ENCODE peak calls at places on chromosomes 16 and 17, in four cellular contexts. O, T, S and V are unnamed samples.

GRCh38 chr17:71679832-71680231 is 441.0 kb upstream of the SOX9 start:
- DNase-seq in O (no peak), T (no peak), S (no peak), V (no peak)

GRCh38 chr16:5032748-5033167 is 977 bp downstream of the NAGPA start:
- DNase-seq in O (no peak), T (peak; percentile 64), S (no peak), V (no peak)

GRCh38 chr16:19393226-19394074 is 24.2 kb upstream of the TMC5 start:
- DNase-seq in O (no peak), T (no peak), S (no peak), V (no peak)

GRCh38 chr16:35398208-35398607 is 1938.8 kb downstream of the TP53TG3F start:
- DNase-seq in O (no peak), T (no peak), S (no peak), V (no peak)

GRCh38 chr16:80610489-80611156 is 69.8 kb downstream of the DYNLRB2 start:
- DNase-seq in O (no peak), T (no peak), S (peak; percentile 81), V (no peak)

GRCh38 chr16:15493416-15494181 is 59.2 kb downstream of the BMERB1 start:
- DNase-seq in O (no peak), T (no peak), S (no peak), V (no peak)

GRCh38 chr17:4591529-4591928 is 7.2 kb downstream of the SMTNL2 start:
- DNase-seq in O (no peak), T (no peak), S (no peak), V (no peak)

GRCh38 chr17:75996665-75997590 is 3.7 kb upstream of the CDK3 start:
- DNase-seq in O (no peak), T (peak; percentile 84), S (no peak), V (peak; percentile 46)

GRCh38 chr17:63843387-63844292 is 1.2 kb upstream of the SMARCD2 start:
- DNase-seq in O (no peak), T (peak; percentile 41), S (no peak), V (no peak)

GRCh38 chr17:17776889-17777288 is 59.9 kb downstream of the SREBF1 start:
- DNase-seq in O (no peak), T (no peak), S (no peak), V (no peak)

GRCh38 chr16:52812945-52813556 is 239.6 kb downstream of the CHD9NB start:
- DNase-seq in O (no peak), T (no peak), S (no peak), V (no peak)

GRCh38 chr16:4176794-4177438 is 60.7 kb upstream of the ADCY9 start:
- DNase-seq in O (no peak), T (peak; percentile 69), S (no peak), V (peak; percentile 30)

GRCh38 chr16:88804552-88805339 is 1.2 kb downstream of the CDT1 start:
- DNase-seq in O (no peak), T (no peak), S (peak; percentile 87), V (peak; percentile 72)

GRCh38 chr16:75053791-75054555 is 55.1 kb downstream of the ZNRF1 start:
- DNase-seq in O (no peak), T (peak; percentile 96), S (peak; percentile 91), V (no peak)

GRCh38 chr17:82830249-82830661 is 9.6 kb downstream of the ZNF750 start:
- DNase-seq in O (no peak), T (no peak), S (no peak), V (no peak)

GRCh38 chr17:78128616-78129384 is at the start of gene TMC6:
- DNase-seq in O (no peak), T (peak; percentile 84), S (peak; percentile 89), V (peak; percentile 81)

GRCh38 chr17:42581744-42582270 is 4.3 kb upstream of the PSMC3IP start:
- DNase-seq in O (no peak), T (no peak), S (peak; percentile 72), V (no peak)

GRCh38 chr16:81633680-81634379 is 145.3 kb upstream of the PLCG2 start:
- DNase-seq in O (no peak), T (no peak), S (no peak), V (no peak)

GRCh38 chr17:17073627-17074521 is 31.6 kb downstream of the MPRIP start:
- DNase-seq in O (no peak), T (peak; percentile 34), S (peak; percentile 86), V (no peak)

GRCh38 chr17:3916825-3917224 is 560 bp upstream of the P2RX1 start:
- DNase-seq in O (no peak), T (no peak), S (no peak), V (no peak)

GRCh38 chr17:82726427-82726826 is 9.0 kb upstream of the FN3K start:
- DNase-seq in O (no peak), T (no peak), S (no peak), V (no peak)

GRCh38 chr17:63649813-63650212 is 27.6 kb downstream of the MAP3K3 start:
- DNase-seq in O (no peak), T (no peak), S (no peak), V (no peak)

GRCh38 chr16:16183562-16183961 is 39.7 kb downstream of the ABCC6 start:
- DNase-seq in O (no peak), T (no peak), S (no peak), V (no peak)

DNA sequence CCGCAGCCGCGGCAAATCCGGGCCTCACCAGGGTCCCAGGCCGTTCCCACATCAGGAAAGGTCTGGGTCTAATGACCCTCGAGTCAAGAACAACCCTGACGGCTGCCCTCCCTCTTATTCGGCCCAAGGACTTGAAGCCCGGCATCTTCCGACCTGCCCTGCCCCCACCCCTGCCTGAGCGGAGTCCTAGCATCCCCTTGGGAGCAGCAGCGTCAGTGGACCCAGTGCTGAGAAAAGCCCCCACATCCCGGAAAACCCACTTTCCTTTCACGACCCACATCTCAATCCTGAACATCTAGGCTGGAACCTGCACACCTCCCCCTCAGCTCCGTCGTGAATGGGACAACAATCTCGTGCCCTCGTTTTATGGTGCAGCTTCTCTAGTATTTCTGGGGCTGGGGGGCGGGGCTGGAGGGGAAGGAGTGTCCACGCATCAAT is 796 bp downstream of the TMEM88 start:
- DNase-seq in O (no peak), T (peak; percentile 57), S (no peak), V (no peak)
- TF ChIP-seq POLR2A in O (no peak), T (no peak), S (no peak), V (no peak)

GRCh38 chr16:27066655-27067054 is at the start of gene C16orf82:
- DNase-seq in O (no peak), T (no peak), S (no peak), V (no peak)
- TF ChIP-seq POLR2A in O (no peak), T (no peak), S (no peak), V (no peak)

GRCh38 chr17:45149669-45150603 is 1.7 kb downstream of the HEXIM1 start:
- DNase-seq in O (no peak), T (peak; percentile 79), S (peak; percentile 95), V (no peak)

GRCh38 chr17:45148183-45149036 is at the start of gene HEXIM1:
- DNase-seq in O (peak; percentile 96), T (peak; percentile 99), S (peak; percentile 100), V (peak; percentile 88)

GRCh38 chr17:45150911-45151809 is 2.9 kb downstream of the HEXIM1 start:
- DNase-seq in O (no peak), T (no peak), S (no peak), V (no peak)

GRCh38 chr17:45147581-45148182 is 593 bp upstream of the HEXIM1 start:
- DNase-seq in O (no peak), T (peak; percentile 85), S (peak; percentile 96), V (peak; percentile 66)

GRCh38 chr17:45149037-45149668 is 878 bp downstream of the HEXIM1 start:
- DNase-seq in O (no peak), T (peak; percentile 89), S (peak; percentile 97), V (peak; percentile 63)
- TF ChIP-seq POLR2A in O (no peak), T (peak; percentile 14), S (no peak), V (no peak)

DNA sequence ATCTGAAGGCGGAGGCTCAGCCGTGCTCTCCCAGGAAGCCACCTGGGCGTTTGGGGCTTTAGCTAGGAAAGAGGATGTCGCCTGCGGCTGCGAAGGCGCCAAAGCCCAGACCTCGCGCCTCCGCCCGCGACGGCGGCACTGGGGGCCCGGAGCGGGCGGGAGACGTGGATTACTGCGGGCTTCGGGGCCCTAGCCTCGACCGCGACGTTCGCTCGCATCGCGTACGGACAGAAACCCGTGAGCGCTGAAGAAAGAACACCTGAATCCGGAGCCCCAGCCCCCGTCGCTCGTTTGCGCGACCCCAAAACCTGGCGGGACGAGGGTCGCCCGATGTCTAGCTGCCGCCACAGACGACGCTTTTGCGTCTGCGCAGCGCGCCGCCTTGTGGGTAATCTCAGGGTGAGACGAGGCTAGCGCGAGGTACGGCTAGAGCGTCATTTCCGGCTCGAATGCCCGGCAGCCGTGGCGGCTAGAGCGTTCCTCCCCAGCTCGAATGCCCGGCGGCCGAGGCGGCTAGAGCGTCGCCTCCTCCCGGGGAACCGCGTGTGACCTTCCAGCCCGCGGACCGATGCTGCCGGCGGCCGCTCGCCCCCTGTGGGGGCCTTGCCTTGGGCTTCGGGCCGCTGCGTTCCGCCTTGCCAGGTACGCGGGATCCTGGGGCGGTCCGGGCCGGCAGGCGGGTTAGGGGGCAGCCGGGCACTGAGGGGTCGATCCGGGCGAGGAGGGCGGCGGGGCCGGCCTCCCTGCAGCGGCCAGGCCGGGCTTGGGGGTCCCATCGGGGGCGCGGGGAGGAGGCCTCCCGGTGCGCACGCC is at the start of gene MRPL12:
- DNase-seq in O (peak; percentile 48), T (peak; percentile 95), S (peak; percentile 98), V (peak; percentile 99)
- TF ChIP-seq POLR2A in O (peak; percentile 74), T (peak; percentile 88), S (no peak), V (peak; percentile 96)

GRCh38 chr17:79350516-79350915 is 260.3 kb downstream of the RBFOX3 start:
- DNase-seq in O (no peak), T (no peak), S (no peak), V (no peak)
- TF ChIP-seq POLR2A in O (no peak), T (no peak), S (no peak), V (no peak)

DNA sequence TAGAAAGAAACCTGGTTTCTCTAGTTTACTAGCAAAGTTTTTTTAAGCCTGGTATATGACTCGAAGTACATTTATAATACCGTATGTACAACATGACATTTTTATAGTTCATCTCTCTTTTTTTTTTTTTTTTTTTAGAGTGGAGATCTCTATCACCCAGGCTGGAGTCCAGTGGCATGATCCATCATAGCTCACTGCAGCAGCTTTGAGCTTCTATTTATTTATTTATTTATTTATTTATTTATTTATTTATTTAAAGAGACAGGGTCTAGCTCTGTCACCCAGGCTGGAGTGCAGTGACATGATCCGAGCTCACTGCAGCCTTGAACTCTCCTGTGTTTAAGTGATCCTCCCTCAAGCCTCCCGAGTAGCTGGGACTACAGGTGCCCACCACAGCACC is 25.9 kb upstream of the VPS4A start:
- DNase-seq in O (no peak), T (no peak), S (no peak), V (no peak)
- TF ChIP-seq POLR2A in O (no peak), T (no peak), S (no peak), V (no peak)

GRCh38 chr16:79146-80054 is 1.4 kb downstream of the MPG start:
- DNase-seq in O (no peak), T (no peak), S (no peak), V (no peak)

GRCh38 chr16:76535-77272 is 1.3 kb upstream of the MPG start:
- DNase-seq in O (no peak), T (peak; percentile 79), S (peak; percentile 97), V (no peak)

GRCh38 chr16:77807-78443 is at the start of gene MPG:
- DNase-seq in O (no peak), T (peak; percentile 86), S (peak; percentile 98), V (peak; percentile 99)

GRCh38 chr16:77273-77806 is 685 bp upstream of the MPG start:
- DNase-seq in O (no peak), T (peak; percentile 73), S (peak; percentile 95), V (peak; percentile 77)

GRCh38 chr16:78444-79145 is 570 bp downstream of the MPG start:
- DNase-seq in O (no peak), T (no peak), S (no peak), V (peak; percentile 49)
- TF ChIP-seq POLR2A in O (no peak), T (no peak), S (no peak), V (no peak)

GRCh38 chr16:57318240-57318970 is 33.9 kb upstream of the PLLP start:
- DNase-seq in O (no peak), T (no peak), S (peak; percentile 65), V (no peak)
- TF ChIP-seq POLR2A in O (no peak), T (no peak), S (no peak), V (no peak)